ENCODE peak calls at places on chromosomes 5 and 9, in seven cellular contexts. One of them, this sample, is unnamed.

GRCh38 chr9:75121914-75122558 is 33.7 kb downstream of the OSTF1 start:
- DNase-seq in HFF-Myc: no peak
- DNase-seq in brain microvascular endothelial cell: no peak
- DNase-seq in coronary artery: no peak
- DNase-seq in sigmoid colon: no peak
- DNase-seq in fibroblast of the aortic adventitia: no peak
- DNase-seq in body of pancreas: no peak
- DNase-seq in this sample: no peak

GRCh38 chr5:66329078-66329477 is 185.0 kb downstream of the SREK1 start:
- DNase-seq in body of pancreas: no peak
- DNase-seq in HFF-Myc: no peak
- DNase-seq in sigmoid colon: no peak
- DNase-seq in fibroblast of the aortic adventitia: no peak
- DNase-seq in brain microvascular endothelial cell: no peak
- DNase-seq in coronary artery: no peak
- DNase-seq in this sample: no peak

GRCh38 chr5:10334830-10335229 is 18.7 kb upstream of the MARCHF6 start:
- DNase-seq in sigmoid colon: no peak
- DNase-seq in body of pancreas: no peak
- DNase-seq in HFF-Myc: no peak
- DNase-seq in fibroblast of the aortic adventitia: no peak
- DNase-seq in brain microvascular endothelial cell: no peak
- DNase-seq in coronary artery: no peak
- DNase-seq in this sample: no peak

GRCh38 chr5:132265336-132266030 is 8.0 kb downstream of the PDLIM4 start:
- DNase-seq in brain microvascular endothelial cell: peak; percentile 92
- DNase-seq in coronary artery: peak; percentile 88
- DNase-seq in HFF-Myc: peak; percentile 96
- DNase-seq in body of pancreas: peak; percentile 75
- DNase-seq in fibroblast of the aortic adventitia: peak; percentile 94
- DNase-seq in sigmoid colon: peak; percentile 91
- DNase-seq in this sample: peak; percentile 87

GRCh38 chr5:80190960-80191359 is 64.9 kb downstream of the SERINC5 start:
- DNase-seq in fibroblast of the aortic adventitia: no peak
- DNase-seq in coronary artery: no peak
- DNase-seq in sigmoid colon: no peak
- DNase-seq in brain microvascular endothelial cell: no peak
- DNase-seq in HFF-Myc: no peak
- DNase-seq in body of pancreas: no peak
- DNase-seq in this sample: no peak

GRCh38 chr5:135493406-135494180 is 41.4 kb upstream of the TIFAB start:
- DNase-seq in fibroblast of the aortic adventitia: peak; percentile 95
- DNase-seq in body of pancreas: no peak
- DNase-seq in sigmoid colon: no peak
- DNase-seq in brain microvascular endothelial cell: peak; percentile 15
- DNase-seq in coronary artery: no peak
- DNase-seq in HFF-Myc: peak; percentile 33
- DNase-seq in this sample: peak; percentile 85

GRCh38 chr5:137286025-137286610 is 213.0 kb downstream of the SPOCK1 start:
- DNase-seq in coronary artery: no peak
- DNase-seq in body of pancreas: no peak
- DNase-seq in HFF-Myc: no peak
- DNase-seq in sigmoid colon: no peak
- DNase-seq in fibroblast of the aortic adventitia: peak; percentile 26
- DNase-seq in brain microvascular endothelial cell: no peak
- DNase-seq in this sample: no peak

GRCh38 chr5:72510610-72511121 is 3.5 kb upstream of the ZNF366 start:
- DNase-seq in sigmoid colon: peak; percentile 70
- DNase-seq in coronary artery: no peak
- DNase-seq in HFF-Myc: no peak
- DNase-seq in fibroblast of the aortic adventitia: peak; percentile 93
- DNase-seq in brain microvascular endothelial cell: peak; percentile 70
- DNase-seq in body of pancreas: peak; percentile 14
- DNase-seq in this sample: no peak

GRCh38 chr9:137029058-137029922 is 1.3 kb upstream of the ABCA2 start:
- DNase-seq in body of pancreas: peak; percentile 76
- DNase-seq in sigmoid colon: peak; percentile 84
- DNase-seq in brain microvascular endothelial cell: peak; percentile 49
- DNase-seq in coronary artery: no peak
- DNase-seq in HFF-Myc: no peak
- DNase-seq in fibroblast of the aortic adventitia: peak; percentile 59
- DNase-seq in this sample: no peak

GRCh38 chr9:37036237-37037136 is 2.4 kb upstream of the PAX5 start:
- DNase-seq in fibroblast of the aortic adventitia: peak; percentile 33
- DNase-seq in brain microvascular endothelial cell: no peak
- DNase-seq in HFF-Myc: no peak
- DNase-seq in sigmoid colon: no peak
- DNase-seq in body of pancreas: peak; percentile 50
- DNase-seq in coronary artery: no peak
- DNase-seq in this sample: no peak

GRCh38 chr5:75567710-75568109 is 43.5 kb upstream of the ANKDD1B start:
- DNase-seq in coronary artery: no peak
- DNase-seq in fibroblast of the aortic adventitia: peak; percentile 41
- DNase-seq in body of pancreas: no peak
- DNase-seq in brain microvascular endothelial cell: peak; percentile 70
- DNase-seq in HFF-Myc: no peak
- DNase-seq in sigmoid colon: no peak
- DNase-seq in this sample: no peak

GRCh38 chr5:36357391-36357790 is 55.7 kb upstream of the RANBP3L start:
- DNase-seq in HFF-Myc: no peak
- DNase-seq in sigmoid colon: no peak
- DNase-seq in fibroblast of the aortic adventitia: peak; percentile 66
- DNase-seq in brain microvascular endothelial cell: peak; percentile 86
- DNase-seq in coronary artery: no peak
- DNase-seq in body of pancreas: no peak
- DNase-seq in this sample: peak; percentile 80

GRCh38 chr9:78863531-78863930 is 566.6 kb downstream of the PSAT1 start:
- DNase-seq in body of pancreas: no peak
- DNase-seq in sigmoid colon: no peak
- DNase-seq in fibroblast of the aortic adventitia: no peak
- DNase-seq in HFF-Myc: no peak
- DNase-seq in coronary artery: no peak
- DNase-seq in brain microvascular endothelial cell: no peak
- DNase-seq in this sample: no peak

GRCh38 chr9:109320338-109320733 is 523 bp downstream of the EPB41L4B start:
- DNase-seq in sigmoid colon: no peak
- DNase-seq in brain microvascular endothelial cell: no peak
- DNase-seq in body of pancreas: no peak
- DNase-seq in HFF-Myc: no peak
- DNase-seq in coronary artery: no peak
- DNase-seq in fibroblast of the aortic adventitia: no peak
- DNase-seq in this sample: no peak
- H3K4me3 ChIP-seq in sigmoid colon: peak overlapping the region; percentile 44
- H3K4me3 ChIP-seq in brain microvascular endothelial cell: no peak overlapping the region
- H3K4me3 ChIP-seq in body of pancreas: no peak overlapping the region
- H3K4me3 ChIP-seq in HFF-Myc: no peak overlapping the region
- H3K4me3 ChIP-seq in coronary artery: peak overlapping the region; percentile 77
- H3K4me3 ChIP-seq in fibroblast of the aortic adventitia: peak overlapping the region; percentile 9
- H3K4me3 ChIP-seq in this sample: peak overlapping the region; percentile 54

GRCh38 chr9:100602302-100602930 is 24.5 kb downstream of the CAVIN4 start:
- DNase-seq in sigmoid colon: no peak
- DNase-seq in brain microvascular endothelial cell: peak; percentile 66
- DNase-seq in HFF-Myc: peak; percentile 44
- DNase-seq in fibroblast of the aortic adventitia: peak; percentile 66
- DNase-seq in coronary artery: no peak
- DNase-seq in body of pancreas: peak; percentile 68
- DNase-seq in this sample: no peak
- TF ChIP-seq CTCF in sigmoid colon: no peak
- TF ChIP-seq CTCF in brain microvascular endothelial cell: peak; percentile 79
- TF ChIP-seq CTCF in HFF-Myc: peak; percentile 63
- TF ChIP-seq CTCF in fibroblast of the aortic adventitia: peak; percentile 78
- TF ChIP-seq CTCF in coronary artery: peak; percentile 20
- TF ChIP-seq CTCF in body of pancreas: peak; percentile 58
- TF ChIP-seq CTCF in this sample: peak; percentile 62

GRCh38 chr5:141617682-141618029 is 1.1 kb downstream of the DIAPH1 start:
- DNase-seq in sigmoid colon: no peak
- DNase-seq in brain microvascular endothelial cell: no peak
- DNase-seq in fibroblast of the aortic adventitia: peak; percentile 22
- DNase-seq in HFF-Myc: no peak
- DNase-seq in coronary artery: no peak
- DNase-seq in body of pancreas: no peak
- DNase-seq in this sample: no peak
- H3K4me3 ChIP-seq in sigmoid colon: peak overlapping the region; percentile 92
- H3K4me3 ChIP-seq in brain microvascular endothelial cell: peak overlapping the region; percentile 83
- H3K4me3 ChIP-seq in fibroblast of the aortic adventitia: peak overlapping the region; percentile 80
- H3K4me3 ChIP-seq in HFF-Myc: peak overlapping the region; percentile 74
- H3K4me3 ChIP-seq in coronary artery: peak overlapping the region; percentile 96
- H3K4me3 ChIP-seq in body of pancreas: peak overlapping the region; percentile 60
- H3K4me3 ChIP-seq in this sample: peak overlapping the region; percentile 74

GRCh38 chr5:180519098-180519497 is 24.9 kb downstream of the CNOT6 start:
- DNase-seq in brain microvascular endothelial cell: no peak
- DNase-seq in body of pancreas: no peak
- DNase-seq in coronary artery: no peak
- DNase-seq in HFF-Myc: no peak
- DNase-seq in sigmoid colon: no peak
- DNase-seq in fibroblast of the aortic adventitia: peak; percentile 68
- DNase-seq in this sample: no peak
- TF ChIP-seq CTCF in brain microvascular endothelial cell: no peak
- TF ChIP-seq CTCF in body of pancreas: no peak
- TF ChIP-seq CTCF in coronary artery: no peak
- TF ChIP-seq CTCF in HFF-Myc: no peak
- TF ChIP-seq CTCF in sigmoid colon: no peak
- TF ChIP-seq CTCF in fibroblast of the aortic adventitia: no peak
- TF ChIP-seq CTCF in this sample: no peak

GRCh38 chr9:101332362-101332761 is 52.4 kb downstream of the BAAT start:
- DNase-seq in fibroblast of the aortic adventitia: no peak
- DNase-seq in brain microvascular endothelial cell: no peak
- DNase-seq in body of pancreas: no peak
- DNase-seq in coronary artery: no peak
- DNase-seq in HFF-Myc: no peak
- DNase-seq in sigmoid colon: no peak
- DNase-seq in this sample: no peak

GRCh38 chr9:101333923-101334702 is 50.7 kb downstream of the BAAT start:
- DNase-seq in body of pancreas: no peak
- DNase-seq in sigmoid colon: no peak
- DNase-seq in fibroblast of the aortic adventitia: no peak
- DNase-seq in HFF-Myc: no peak
- DNase-seq in coronary artery: no peak
- DNase-seq in brain microvascular endothelial cell: no peak
- DNase-seq in this sample: no peak

GRCh38 chr9:101333490-101333889 is 51.3 kb downstream of the BAAT start:
- DNase-seq in coronary artery: no peak
- DNase-seq in body of pancreas: no peak
- DNase-seq in sigmoid colon: no peak
- DNase-seq in HFF-Myc: no peak
- DNase-seq in fibroblast of the aortic adventitia: no peak
- DNase-seq in brain microvascular endothelial cell: no peak
- DNase-seq in this sample: no peak

GRCh38 chr9:101337237-101337636 is 47.6 kb downstream of the BAAT start:
- DNase-seq in sigmoid colon: no peak
- DNase-seq in brain microvascular endothelial cell: no peak
- DNase-seq in coronary artery: no peak
- DNase-seq in body of pancreas: no peak
- DNase-seq in HFF-Myc: no peak
- DNase-seq in fibroblast of the aortic adventitia: no peak
- DNase-seq in this sample: no peak

GRCh38 chr9:101336091-101336490 is 48.7 kb downstream of the BAAT start:
- DNase-seq in brain microvascular endothelial cell: no peak
- DNase-seq in fibroblast of the aortic adventitia: no peak
- DNase-seq in HFF-Myc: no peak
- DNase-seq in sigmoid colon: no peak
- DNase-seq in coronary artery: no peak
- DNase-seq in body of pancreas: no peak
- DNase-seq in this sample: no peak
- H3K4me3 ChIP-seq in brain microvascular endothelial cell: no peak overlapping the region
- H3K4me3 ChIP-seq in fibroblast of the aortic adventitia: no peak overlapping the region
- H3K4me3 ChIP-seq in HFF-Myc: no peak overlapping the region
- H3K4me3 ChIP-seq in sigmoid colon: no peak overlapping the region
- H3K4me3 ChIP-seq in coronary artery: no peak overlapping the region
- H3K4me3 ChIP-seq in body of pancreas: no peak overlapping the region
- H3K4me3 ChIP-seq in this sample: no peak overlapping the region

DNA sequence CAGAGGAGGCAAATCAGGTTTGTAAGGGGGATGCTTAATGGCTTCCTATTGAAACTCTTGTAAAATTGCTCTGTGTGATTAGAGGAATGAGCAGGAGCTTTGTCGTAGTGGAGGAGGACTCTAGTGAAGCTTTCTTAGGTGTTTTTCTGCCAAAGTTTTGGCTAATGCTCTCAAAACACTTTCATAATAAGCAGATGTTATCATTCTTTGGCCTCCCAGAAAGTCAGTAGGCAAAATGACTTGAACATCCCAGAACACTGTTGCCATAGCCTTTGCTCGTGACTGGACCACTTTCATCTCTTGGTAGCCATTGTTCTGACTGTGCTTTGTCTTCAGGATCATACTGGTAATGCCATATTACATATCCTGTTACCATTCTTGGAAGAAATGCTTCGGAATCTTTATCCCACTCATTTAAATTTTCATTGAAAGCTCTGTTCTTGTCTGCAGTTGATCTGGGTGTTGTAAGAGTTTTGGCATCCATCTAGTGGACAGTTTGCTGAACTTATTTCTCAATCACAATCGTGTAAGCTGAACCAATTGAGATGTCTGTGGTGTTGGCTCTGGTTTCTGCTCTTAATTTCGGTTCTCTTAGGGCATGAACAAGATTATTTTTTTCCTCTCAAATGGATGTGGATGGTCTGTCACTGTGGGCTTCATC is 187.6 kb downstream of the COMMD10 start:
- DNase-seq in sigmoid colon: no peak
- DNase-seq in coronary artery: no peak
- DNase-seq in brain microvascular endothelial cell: no peak
- DNase-seq in HFF-Myc: no peak
- DNase-seq in body of pancreas: no peak
- DNase-seq in fibroblast of the aortic adventitia: peak; percentile 77
- DNase-seq in this sample: no peak
- TF ChIP-seq CTCF in sigmoid colon: no peak
- TF ChIP-seq CTCF in coronary artery: no peak
- TF ChIP-seq CTCF in brain microvascular endothelial cell: no peak
- TF ChIP-seq CTCF in HFF-Myc: no peak
- TF ChIP-seq CTCF in body of pancreas: no peak
- TF ChIP-seq CTCF in fibroblast of the aortic adventitia: peak; percentile 37
- TF ChIP-seq CTCF in this sample: no peak

This sample was measured in AG04449.